ENCODE peak calls at places on chromosomes 16 and 17, in five cellular contexts. L, W, S, B and E are unnamed samples.

GRCh38 chr16:9682320-9682719 is 499.9 kb downstream of the GRIN2A start:
- DNase-seq in L (no peak), W (no peak), S (no peak), B (no peak), E (peak)

GRCh38 chr16:21526923-21527807 is 72.2 kb upstream of the METTL9 start:
- DNase-seq in L (no peak), W (no peak), S (no peak), B (no peak), E (no peak)

GRCh38 chr17:72852267-72852945 is 240.1 kb downstream of the SLC39A11 start:
- DNase-seq in L (no peak), W (no peak), S (peak), B (no peak), E (no peak)

GRCh38 chr17:7380855-7381683 is at the start of gene TNK1:
- DNase-seq in L (no peak), W (no peak), S (no peak), B (peak), E (peak)

GRCh38 chr16:67922221-67922620 is 9.4 kb downstream of the CTRL start:
- DNase-seq in L (no peak), W (no peak), S (peak), B (no peak), E (no peak)

GRCh38 chr16:68429081-68429740 is 19.1 kb downstream of the SMPD3 start:
- DNase-seq in L (no peak), W (no peak), S (no peak), B (no peak), E (no peak)

GRCh38 chr17:47208744-47209488 is at the start of gene MYL4:
- DNase-seq in L (no peak), W (peak), S (no peak), B (no peak), E (no peak)

GRCh38 chr17:7858487-7858832 is 657 bp downstream of the CYB5D1 start:
- DNase-seq in L (no peak), W (peak), S (peak), B (peak), E (peak)

GRCh38 chr16:35664091-35664693 is 2204.8 kb downstream of the TP53TG3F start:
- DNase-seq in L (no peak), W (no peak), S (no peak), B (no peak), E (no peak)

GRCh38 chr16:17836868-17837602 is 366.3 kb upstream of the XYLT1 start:
- DNase-seq in L (no peak), W (peak), S (peak), B (peak), E (peak)

GRCh38 chr17:17104494-17104893 is 62.2 kb downstream of the MPRIP start:
- DNase-seq in L (no peak), W (no peak), S (no peak), B (no peak), E (no peak)

GRCh38 chr17:39668141-39668924 is at the start of gene PNMT:
- DNase-seq in L (no peak), W (peak), S (peak), B (peak), E (peak)

GRCh38 chr16:90046122-90046970 is 27.1 kb upstream of the DBNDD1 start:
- DNase-seq in L (no peak), W (no peak), S (no peak), B (no peak), E (peak)

GRCh38 chr17:79137015-79137770 is 62.6 kb downstream of the ENGASE start:
- DNase-seq in L (no peak), W (no peak), S (no peak), B (peak), E (no peak)

GRCh38 chr17:75079023-75079373 is 8.8 kb upstream of the SLC16A5 start:
- DNase-seq in L (no peak), W (no peak), S (no peak), B (no peak), E (peak)
- H3K4me2 ChIP-seq in L (peak), W (peak), S (peak), B (peak), E (no peak)

DNA sequence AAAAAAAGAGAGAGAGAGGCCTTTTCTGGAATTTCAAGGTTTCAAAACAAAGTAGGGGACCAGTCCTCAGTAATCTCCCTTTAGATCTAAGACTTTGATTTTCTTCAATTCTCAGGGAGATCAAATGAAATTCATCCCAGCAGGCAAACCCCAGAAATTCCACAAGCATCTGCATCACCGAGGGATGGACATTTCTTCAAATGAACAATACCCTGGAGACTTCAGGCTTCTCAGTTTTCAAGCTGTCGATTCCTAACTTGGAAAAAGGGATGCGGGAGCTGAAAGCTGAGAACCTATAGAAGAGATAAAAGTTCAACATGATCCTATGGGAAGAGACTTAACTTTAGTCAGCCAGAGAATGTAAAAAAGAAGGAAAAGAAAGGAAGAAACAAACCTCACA is 296.9 kb upstream of the CDH5 start:
- DNase-seq in L (no peak), W (no peak), S (peak), B (no peak), E (no peak)
- H3K4me2 ChIP-seq in L (no peak), W (no peak), S (no peak), B (no peak), E (no peak)

GRCh38 chr17:68011199-68011665 is 15.0 kb upstream of the C17orf58 start:
- DNase-seq in L (no peak), W (no peak), S (no peak), B (peak), E (peak)

GRCh38 chr17:68013385-68013784 is 17.1 kb upstream of the C17orf58 start:
- DNase-seq in L (no peak), W (no peak), S (no peak), B (no peak), E (no peak)

GRCh38 chr17:68019336-68019674 is 16.2 kb upstream of the KPNA2 start:
- DNase-seq in L (no peak), W (no peak), S (no peak), B (no peak), E (no peak)

GRCh38 chr17:68016838-68017237 is 18.7 kb upstream of the KPNA2 start:
- DNase-seq in L (no peak), W (no peak), S (no peak), B (no peak), E (no peak)

DNA sequence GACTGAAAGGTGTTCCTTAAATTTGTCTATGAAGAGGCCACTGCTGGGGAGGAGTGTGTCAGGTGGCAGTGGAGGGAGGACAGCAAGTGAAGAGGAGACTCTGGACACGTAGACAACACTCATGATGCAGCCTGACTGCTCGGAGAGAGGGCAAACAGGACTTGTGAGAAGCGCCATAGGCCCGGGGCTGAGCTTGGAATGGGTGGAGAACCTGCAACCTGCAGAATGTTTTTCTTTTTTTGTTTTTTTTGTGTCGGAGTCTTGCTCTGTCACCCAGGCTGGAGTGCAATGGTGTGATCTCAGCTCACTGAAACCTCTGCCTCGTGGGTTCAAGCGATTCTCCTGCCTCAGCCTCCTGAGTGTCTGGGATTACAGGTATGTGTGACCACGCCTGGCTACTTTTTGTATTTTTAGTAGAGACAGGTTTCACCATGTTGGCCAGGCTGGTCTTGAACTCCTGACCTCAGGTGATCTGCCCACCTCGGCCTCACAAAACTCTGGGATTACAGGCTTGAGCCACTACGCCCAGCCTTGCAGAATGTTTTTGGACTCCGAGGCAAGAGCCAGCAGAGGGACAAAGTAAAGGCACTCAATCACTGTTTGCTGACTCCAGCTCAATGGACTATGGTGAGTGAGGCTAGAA is 18.9 kb upstream of the C17orf58 start:
- DNase-seq in L (no peak), W (no peak), S (no peak), B (no peak), E (no peak)
- H3K4me2 ChIP-seq in L (no peak), W (no peak), S (no peak), B (no peak), E (no peak)

GRCh38 chr17:61397086-61397842 is 2.4 kb upstream of the TBX2 start:
- DNase-seq in L (no peak), W (no peak), S (peak), B (peak), E (peak)
- H3K4me2 ChIP-seq in L (no peak), W (peak), S (peak), B (peak), E (peak)

GRCh38 chr16:84728853-84729424 is 29.1 kb downstream of the USP10 start:
- DNase-seq in L (no peak), W (no peak), S (no peak), B (no peak), E (no peak)
- H3K4me2 ChIP-seq in L (peak), W (peak), S (no peak), B (peak), E (no peak)

DNA sequence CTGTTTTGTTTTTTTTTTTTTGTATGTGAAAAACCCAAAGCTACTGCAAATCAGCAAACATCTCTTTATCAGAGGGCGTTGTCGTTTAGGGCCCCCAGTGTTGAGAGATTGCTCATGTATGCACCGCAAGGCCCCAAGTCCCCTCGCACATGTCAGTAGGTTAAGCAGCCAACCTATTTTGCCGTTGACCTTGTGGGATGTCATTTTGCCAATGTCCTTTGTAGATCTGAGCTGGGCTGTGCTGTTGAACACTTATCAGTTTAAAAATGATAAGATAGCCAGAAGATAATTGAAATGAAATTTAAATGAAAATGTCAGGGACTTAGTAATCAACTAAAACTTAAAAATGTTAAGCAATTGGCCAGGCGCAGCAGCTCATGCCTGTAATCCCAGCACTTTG is 26.2 kb downstream of the ARSG start:
- DNase-seq in L (no peak), W (no peak), S (no peak), B (no peak), E (no peak)
- H3K4me2 ChIP-seq in L (no peak), W (no peak), S (no peak), B (no peak), E (no peak)

GRCh38 chr16:85423186-85423550 is 190.0 kb upstream of the GSE1 start:
- DNase-seq in L (no peak), W (no peak), S (no peak), B (no peak), E (no peak)
- H3K4me2 ChIP-seq in L (no peak), W (no peak), S (no peak), B (no peak), E (no peak)